ENCODE peak calls at places on chromosomes 6 and 20, in seven cellular contexts. One of them, this sample, is unnamed.

GRCh38 chr20:50999355-50999754 is 23.6 kb downstream of the KCNG1 start:
- DNase-seq in cardiac fibroblast: no peak
- DNase-seq in left cardiac atrium: no peak
- DNase-seq in NCI-H748 treated with DMSO at 0.1 percent for 48 hours: no peak
- DNase-seq in HCT116: no peak
- DNase-seq in DMS 273 treated with DMSO at 0.1 percent for 48 hours: no peak
- DNase-seq in KG1: no peak
- DNase-seq in this sample: no peak

GRCh38 chr6:42507901-42508300 is 55.9 kb upstream of the UBR2 start:
- DNase-seq in cardiac fibroblast: no peak
- DNase-seq in left cardiac atrium: no peak
- DNase-seq in NCI-H748 treated with DMSO at 0.1 percent for 48 hours: no peak
- DNase-seq in HCT116: no peak
- DNase-seq in DMS 273 treated with DMSO at 0.1 percent for 48 hours: no peak
- DNase-seq in KG1: no peak
- DNase-seq in this sample: peak; percentile 19

GRCh38 chr20:25346349-25346748 is 44.3 kb downstream of the ABHD12 start:
- DNase-seq in cardiac fibroblast: no peak
- DNase-seq in left cardiac atrium: no peak
- DNase-seq in NCI-H748 treated with DMSO at 0.1 percent for 48 hours: no peak
- DNase-seq in HCT116: no peak
- DNase-seq in DMS 273 treated with DMSO at 0.1 percent for 48 hours: no peak
- DNase-seq in KG1: no peak
- DNase-seq in this sample: no peak

GRCh38 chr6:77986380-77987034 is 333.7 kb downstream of the MEI4 start:
- DNase-seq in cardiac fibroblast: no peak
- DNase-seq in left cardiac atrium: no peak
- DNase-seq in NCI-H748 treated with DMSO at 0.1 percent for 48 hours: no peak
- DNase-seq in HCT116: no peak
- DNase-seq in DMS 273 treated with DMSO at 0.1 percent for 48 hours: no peak
- DNase-seq in KG1: no peak
- DNase-seq in this sample: no peak

GRCh38 chr20:29742699-29743100 is 1514.8 kb upstream of the DEFB115 start:
- DNase-seq in cardiac fibroblast: no peak
- DNase-seq in left cardiac atrium: no peak
- DNase-seq in NCI-H748 treated with DMSO at 0.1 percent for 48 hours: no peak
- DNase-seq in HCT116: no peak
- DNase-seq in DMS 273 treated with DMSO at 0.1 percent for 48 hours: no peak
- DNase-seq in KG1: no peak
- DNase-seq in this sample: no peak

GRCh38 chr6:107709341-107709740 is 114.8 kb downstream of the SCML4 start:
- DNase-seq in cardiac fibroblast: no peak
- DNase-seq in left cardiac atrium: no peak
- DNase-seq in NCI-H748 treated with DMSO at 0.1 percent for 48 hours: no peak
- DNase-seq in HCT116: no peak
- DNase-seq in DMS 273 treated with DMSO at 0.1 percent for 48 hours: no peak
- DNase-seq in KG1: no peak
- DNase-seq in this sample: no peak

GRCh38 chr6:138588805-138589434 is 89.6 kb upstream of the NHSL1 start:
- DNase-seq in cardiac fibroblast: peak; percentile 88
- DNase-seq in left cardiac atrium: peak; percentile 49
- DNase-seq in NCI-H748 treated with DMSO at 0.1 percent for 48 hours: peak; percentile 65
- DNase-seq in HCT116: peak; percentile 67
- DNase-seq in DMS 273 treated with DMSO at 0.1 percent for 48 hours: peak; percentile 59
- DNase-seq in KG1: peak; percentile 29
- DNase-seq in this sample: peak; percentile 89

GRCh38 chr6:169345198-169345597 is 91.6 kb upstream of the THBS2 start:
- DNase-seq in cardiac fibroblast: peak; percentile 46
- DNase-seq in left cardiac atrium: no peak
- DNase-seq in NCI-H748 treated with DMSO at 0.1 percent for 48 hours: no peak
- DNase-seq in HCT116: no peak
- DNase-seq in DMS 273 treated with DMSO at 0.1 percent for 48 hours: no peak
- DNase-seq in KG1: no peak
- DNase-seq in this sample: no peak

GRCh38 chr6:150267686-150268561 is 100.9 kb upstream of the IYD start:
- DNase-seq in cardiac fibroblast: peak; percentile 79
- DNase-seq in left cardiac atrium: no peak
- DNase-seq in NCI-H748 treated with DMSO at 0.1 percent for 48 hours: no peak
- DNase-seq in HCT116: no peak
- DNase-seq in DMS 273 treated with DMSO at 0.1 percent for 48 hours: peak; percentile 89
- DNase-seq in KG1: no peak
- DNase-seq in this sample: peak; percentile 37

GRCh38 chr6:90466191-90466940 is 120.5 kb downstream of the MAP3K7 start:
- DNase-seq in cardiac fibroblast: no peak
- DNase-seq in left cardiac atrium: no peak
- DNase-seq in NCI-H748 treated with DMSO at 0.1 percent for 48 hours: no peak
- DNase-seq in HCT116: no peak
- DNase-seq in DMS 273 treated with DMSO at 0.1 percent for 48 hours: no peak
- DNase-seq in KG1: no peak
- DNase-seq in this sample: no peak

GRCh38 chr6:163790296-163790840 is 375.9 kb downstream of the QKI start:
- DNase-seq in cardiac fibroblast: peak; percentile 37
- DNase-seq in left cardiac atrium: no peak
- DNase-seq in NCI-H748 treated with DMSO at 0.1 percent for 48 hours: no peak
- DNase-seq in HCT116: no peak
- DNase-seq in DMS 273 treated with DMSO at 0.1 percent for 48 hours: no peak
- DNase-seq in KG1: no peak
- DNase-seq in this sample: peak; percentile 1

GRCh38 chr6:148837941-148838340 is 91.1 kb downstream of the UST start:
- DNase-seq in cardiac fibroblast: no peak
- DNase-seq in left cardiac atrium: no peak
- DNase-seq in NCI-H748 treated with DMSO at 0.1 percent for 48 hours: no peak
- DNase-seq in HCT116: no peak
- DNase-seq in DMS 273 treated with DMSO at 0.1 percent for 48 hours: no peak
- DNase-seq in KG1: no peak
- DNase-seq in this sample: no peak

GRCh38 chr6:120378582-120379220 is 955.6 kb downstream of the TBC1D32 start:
- DNase-seq in cardiac fibroblast: peak; percentile 73
- DNase-seq in left cardiac atrium: no peak
- DNase-seq in NCI-H748 treated with DMSO at 0.1 percent for 48 hours: peak; percentile 8
- DNase-seq in HCT116: peak; percentile 70
- DNase-seq in DMS 273 treated with DMSO at 0.1 percent for 48 hours: peak; percentile 29
- DNase-seq in KG1: peak; percentile 19
- DNase-seq in this sample: peak; percentile 24

GRCh38 chr6:32794510-32794909 is 22.3 kb downstream of the HLA-DOB start:
- DNase-seq in cardiac fibroblast: no peak
- DNase-seq in left cardiac atrium: no peak
- DNase-seq in NCI-H748 treated with DMSO at 0.1 percent for 48 hours: no peak
- DNase-seq in HCT116: no peak
- DNase-seq in DMS 273 treated with DMSO at 0.1 percent for 48 hours: no peak
- DNase-seq in KG1: peak; percentile 53
- DNase-seq in this sample: no peak

GRCh38 chr6:372336-372911 is 19.1 kb upstream of the IRF4 start:
- DNase-seq in cardiac fibroblast: no peak
- DNase-seq in left cardiac atrium: no peak
- DNase-seq in NCI-H748 treated with DMSO at 0.1 percent for 48 hours: no peak
- DNase-seq in HCT116: no peak
- DNase-seq in DMS 273 treated with DMSO at 0.1 percent for 48 hours: no peak
- DNase-seq in KG1: no peak
- DNase-seq in this sample: no peak

GRCh38 chr6:139927236-139927635 is 552.8 kb upstream of the CITED2 start:
- DNase-seq in cardiac fibroblast: peak; percentile 87
- DNase-seq in left cardiac atrium: no peak
- DNase-seq in NCI-H748 treated with DMSO at 0.1 percent for 48 hours: no peak
- DNase-seq in HCT116: no peak
- DNase-seq in DMS 273 treated with DMSO at 0.1 percent for 48 hours: no peak
- DNase-seq in KG1: no peak
- DNase-seq in this sample: peak; percentile 96